ENCODE peak calls at places on chromosome 9, in four cellular contexts. K is OCI-LY7, C is fibroblast of lung, Z is ascending aorta. M is an unnamed sample.

GRCh38 chr9:136107155-136107952 is 11.3 kb downstream of the TMEM250 start:
- DNase-seq in Z (no peak), C (no peak), K (peak), M (no peak)

GRCh38 chr9:33202552-33203300 is 35.6 kb upstream of the B4GALT1 start:
- DNase-seq in K (peak), C (peak), Z (peak), M (peak)

GRCh38 chr9:37618817-37619216 is 26.4 kb upstream of the TOMM5 start:
- DNase-seq in K (no peak), C (peak), Z (no peak), M (peak)

GRCh38 chr9:87292449-87293191 is 205.0 kb upstream of the DAPK1 start:
- DNase-seq in K (no peak), C (peak), Z (no peak), M (peak)

GRCh38 chr9:73149371-73150067 is 2.1 kb upstream of the ANXA1 start:
- DNase-seq in C (peak), Z (no peak), K (no peak), M (peak)

GRCh38 chr9:23621166-23621565 is 204.9 kb downstream of the ELAVL2 start:
- DNase-seq in C (peak), K (no peak), Z (no peak), M (no peak)

GRCh38 chr9:25742241-25742640 is 64.0 kb upstream of the TUSC1 start:
- DNase-seq in Z (no peak), C (no peak), K (no peak), M (no peak)

GRCh38 chr9:116700882-116701836 is 14.1 kb downstream of the TRIM32 start:
- DNase-seq in Z (no peak), K (no peak), C (no peak), M (no peak)

GRCh38 chr9:110655723-110656641 is 12.6 kb upstream of the MUSK start:
- DNase-seq in C (no peak), Z (peak), K (no peak), M (peak)

GRCh38 chr9:122837266-122837850 is 9.0 kb upstream of the PDCL start:
- DNase-seq in Z (no peak), K (no peak), C (no peak), M (no peak)

GRCh38 chr9:136923881-136924280 is 20.7 kb downstream of the FBXW5 start:
- DNase-seq in K (peak), Z (no peak), C (no peak), M (no peak)

GRCh38 chr9:114386886-114387677 is 700 bp downstream of the AKNA start:
- DNase-seq in K (no peak), C (peak), Z (peak), M (no peak)

GRCh38 chr9:35960029-35960655 is 2.2 kb upstream of the OR2S2 start:
- DNase-seq in K (no peak), Z (no peak), C (peak), M (peak)

GRCh38 chr9:16267336-16268036 is 603.0 kb downstream of the BNC2 start:
- DNase-seq in Z (peak), C (peak), K (no peak), M (peak)

GRCh38 chr9:71762900-71763653 is 5.2 kb downstream of the CEMIP2 start:
- DNase-seq in Z (no peak), C (peak), K (no peak), M (peak)

GRCh38 chr9:123129411-123129810 is 95.9 kb downstream of the GPR21 start:
- DNase-seq in C (no peak), K (no peak), Z (no peak), M (no peak)

GRCh38 chr9:15552641-15553527 is at the start of gene CCDC171:
- DNase-seq in Z (peak), K (peak), C (peak), M (peak)

GRCh38 chr9:31519424-31519823 is 865.0 kb upstream of the ACO1 start:
- DNase-seq in K (no peak), C (no peak), Z (no peak), M (peak)

GRCh38 chr9:110282023-110282766 is 25.9 kb upstream of the TXN start:
- DNase-seq in C (peak), K (no peak), Z (no peak), M (no peak)

GRCh38 chr9:33447404-33448158 is at the start of gene AQP3:
- DNase-seq in Z (peak), K (peak), C (peak), M (peak)

GRCh38 chr9:88753691-88754367 is 218.9 kb downstream of the NXNL2 start:
- DNase-seq in C (no peak), Z (no peak), K (no peak), M (no peak)

GRCh38 chr9:77954018-77954417 is 77.6 kb downstream of the GNAQ start:
- DNase-seq in K (no peak), Z (no peak), C (peak), M (peak)

GRCh38 chr9:104093162-104093561 is 947 bp upstream of the SMC2 start:
- DNase-seq in C (peak), K (peak), Z (no peak), M (peak)

GRCh38 chr9:90103771-90104170 is 499.0 kb downstream of the GADD45G start:
- DNase-seq in C (no peak), K (no peak), Z (no peak), M (no peak)

GRCh38 chr9:6408320-6408719 is 4.7 kb upstream of the UHRF2 start:
- DNase-seq in Z (no peak), K (no peak), C (no peak), M (no peak)

GRCh38 chr9:134372621-134373267 is 46.5 kb downstream of the RXRA start:
- DNase-seq in Z (peak), C (peak), K (no peak), M (no peak)

GRCh38 chr9:4755026-4755609 is 14.1 kb upstream of the AK3 start:
- DNase-seq in K (no peak), C (no peak), Z (no peak), M (no peak)

GRCh38 chr9:136587944-136588662 is 42.3 kb upstream of the NOTCH1 start:
- DNase-seq in C (no peak), Z (no peak), K (peak), M (no peak)

GRCh38 chr9:129383005-129383414 is 204.9 kb upstream of the IER5L start:
- DNase-seq in Z (peak), C (no peak), K (no peak), M (no peak)

GRCh38 chr9:133400292-133400691 is 17.5 kb downstream of the REXO4 start:
- DNase-seq in Z (no peak), K (no peak), C (no peak), M (no peak)

GRCh38 chr9:88742483-88742882 is 207.5 kb downstream of the NXNL2 start:
- DNase-seq in K (no peak), C (peak), Z (peak), M (peak)

GRCh38 chr9:131657456-131657855 is 82.4 kb downstream of the RAPGEF1 start:
- DNase-seq in K (peak), Z (no peak), C (no peak), M (no peak)
- TF ChIP-seq CTCF in K (no peak), Z (no peak), C (no peak), M (no peak)

GRCh38 chr9:93954436-93955355 is at the start of gene BARX1:
- DNase-seq in K (no peak), Z (no peak), C (no peak), M (no peak)
- H3K4me3 ChIP-seq in K (no peak), Z (peak), C (no peak), M (no peak)

GRCh38 chr9:81512641-81513040 is 176.7 kb downstream of the TLE1 start:
- DNase-seq in C (no peak), K (no peak), Z (no peak), M (no peak)
- TF ChIP-seq CTCF in C (no peak), K (no peak), Z (no peak), M (no peak)

DNA sequence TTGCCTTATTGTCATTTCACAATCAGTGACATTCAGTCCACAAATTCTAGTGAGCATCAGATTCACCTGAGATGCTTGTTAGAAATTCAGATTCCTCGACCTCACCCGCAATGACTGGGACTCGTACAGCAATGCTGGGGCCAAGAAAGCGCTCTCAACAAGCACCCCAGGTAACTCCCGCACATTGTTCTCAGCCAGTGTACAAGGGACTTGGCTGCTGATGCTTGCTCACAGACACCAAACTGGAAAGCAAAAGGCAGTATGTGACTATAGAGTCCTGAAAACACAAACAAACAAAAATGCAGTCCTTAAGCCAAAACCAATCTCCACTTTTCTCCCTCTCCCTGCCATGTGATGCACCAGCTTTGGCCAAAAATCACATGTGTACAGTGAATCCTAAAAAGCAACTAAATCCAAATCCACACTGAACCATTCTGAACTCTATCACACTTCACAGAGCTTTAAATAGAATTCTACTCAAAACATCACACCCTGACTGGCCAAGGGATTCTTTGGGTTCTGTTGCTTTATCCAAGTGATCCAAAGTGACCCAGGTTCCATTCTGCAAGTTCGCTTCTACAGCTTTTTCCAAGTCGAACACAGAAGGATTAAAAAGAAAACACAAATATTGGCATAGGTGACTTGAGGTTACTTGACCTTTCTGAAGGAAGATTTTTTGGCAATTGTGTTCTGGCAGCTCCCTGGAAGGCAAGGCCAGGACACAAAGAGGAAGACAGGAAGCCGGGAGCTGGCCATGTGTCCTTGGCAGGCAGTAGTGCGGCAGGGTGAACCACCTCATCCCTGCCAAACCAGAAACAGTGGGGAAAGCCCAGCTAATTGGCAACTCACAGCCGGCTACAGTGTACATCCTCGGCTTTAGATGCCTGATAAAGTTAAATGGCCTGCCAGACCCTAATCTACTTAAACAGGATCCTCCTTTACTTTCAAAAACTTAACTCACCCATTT is 115.1 kb downstream of the NFIB start:
- DNase-seq in C (peak), K (no peak), Z (peak), M (peak)
- H3K4me3 ChIP-seq in C (no peak), K (no peak), Z (peak), M (no peak)

GRCh38 chr9:120324461-120324860 is 255.5 kb downstream of the CDK5RAP2 start:
- DNase-seq in C (no peak), K (no peak), Z (no peak), M (no peak)

GRCh38 chr9:120327322-120327721 is 252.6 kb downstream of the CDK5RAP2 start:
- DNase-seq in C (no peak), Z (no peak), K (no peak), M (no peak)

GRCh38 chr9:120326076-120326693 is 253.8 kb downstream of the CDK5RAP2 start:
- DNase-seq in Z (no peak), K (no peak), C (no peak), M (no peak)

GRCh38 chr9:120323125-120323524 is 256.8 kb downstream of the CDK5RAP2 start:
- DNase-seq in K (no peak), C (no peak), Z (no peak), M (no peak)

DNA sequence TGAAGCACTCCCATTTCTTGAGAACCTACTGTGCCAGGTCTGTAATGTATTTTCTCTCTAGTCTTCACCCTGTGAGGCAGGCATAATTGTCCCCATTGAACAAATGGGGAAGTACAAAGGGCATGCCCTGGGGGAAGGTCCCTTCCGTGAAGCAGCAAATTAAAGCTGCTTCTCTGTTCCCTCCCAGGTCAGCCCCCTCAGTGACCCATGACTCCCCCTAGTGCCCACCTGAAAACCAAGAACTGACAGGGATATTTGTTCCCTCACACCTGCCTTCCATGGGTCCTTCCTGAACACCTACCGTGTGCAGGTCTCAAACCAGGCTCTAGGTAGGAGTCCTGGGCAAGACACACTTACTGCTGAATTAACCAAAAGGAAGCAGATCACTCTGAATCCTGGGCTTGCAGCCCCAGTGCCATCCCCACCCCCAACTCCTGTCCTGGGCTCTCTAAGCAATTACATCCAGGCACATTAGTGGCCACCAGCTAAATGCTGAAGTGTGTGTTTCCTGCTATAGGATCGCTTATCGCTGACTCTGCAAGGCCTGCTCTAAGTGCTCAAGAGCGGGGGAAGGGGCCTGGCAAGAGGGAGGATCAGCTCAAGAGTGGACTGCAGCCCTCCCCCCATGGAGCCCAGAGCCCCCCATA is 254.8 kb downstream of the CDK5RAP2 start:
- DNase-seq in C (no peak), Z (no peak), K (peak), M (no peak)
- TF ChIP-seq CTCF in C (no peak), Z (no peak), K (peak), M (no peak)

GRCh38 chr9:714675-715074 is 126.8 kb upstream of the DMRT1 start:
- DNase-seq in Z (peak), C (no peak), K (no peak), M (no peak)
- H3K4me3 ChIP-seq in Z (peak), C (no peak), K (no peak), M (no peak)